ENCODE peak calls at places on chromosomes 11 and 22, in six cellular contexts. One of them, this sample, is unnamed.

GRCh38 chr11:6214530-6214929 is 9.2 kb downstream of the C11orf42 start:
- DNase-seq in progenitor cell of endocrine pancreas: no peak
- DNase-seq in brain microvascular endothelial cell: no peak
- DNase-seq in GM12891: no peak
- DNase-seq in T-helper 1 cell: no peak
- DNase-seq in C1 segment of cervical spinal cord: no peak
- DNase-seq in this sample: no peak

GRCh38 chr22:40648386-40648785 is 11.9 kb upstream of the MRTFA start:
- DNase-seq in progenitor cell of endocrine pancreas: no peak
- DNase-seq in brain microvascular endothelial cell: no peak
- DNase-seq in GM12891: no peak
- DNase-seq in T-helper 1 cell: no peak
- DNase-seq in C1 segment of cervical spinal cord: no peak
- DNase-seq in this sample: no peak

GRCh38 chr11:128207861-128208321 is 379.5 kb downstream of the ETS1 start:
- DNase-seq in progenitor cell of endocrine pancreas: no peak
- DNase-seq in brain microvascular endothelial cell: peak; percentile 65
- DNase-seq in GM12891: no peak
- DNase-seq in T-helper 1 cell: no peak
- DNase-seq in C1 segment of cervical spinal cord: no peak
- DNase-seq in this sample: peak; percentile 91

GRCh38 chr22:31969789-31970489 is 25.6 kb downstream of the YWHAH start:
- DNase-seq in progenitor cell of endocrine pancreas: peak; percentile 54
- DNase-seq in brain microvascular endothelial cell: peak; percentile 49
- DNase-seq in GM12891: peak; percentile 73
- DNase-seq in T-helper 1 cell: peak; percentile 50
- DNase-seq in C1 segment of cervical spinal cord: no peak
- DNase-seq in this sample: no peak

GRCh38 chr11:10784229-10785145 is 24.2 kb downstream of the EIF4G2 start:
- DNase-seq in progenitor cell of endocrine pancreas: no peak
- DNase-seq in brain microvascular endothelial cell: no peak
- DNase-seq in GM12891: no peak
- DNase-seq in T-helper 1 cell: no peak
- DNase-seq in C1 segment of cervical spinal cord: no peak
- DNase-seq in this sample: no peak

GRCh38 chr11:27183672-27184457 is 143.2 kb downstream of the BBOX1 start:
- DNase-seq in progenitor cell of endocrine pancreas: peak; percentile 20
- DNase-seq in brain microvascular endothelial cell: peak; percentile 53
- DNase-seq in GM12891: peak; percentile 8
- DNase-seq in T-helper 1 cell: no peak
- DNase-seq in C1 segment of cervical spinal cord: no peak
- DNase-seq in this sample: no peak

GRCh38 chr22:20424937-20425587 is 12.6 kb downstream of the SCARF2 start:
- DNase-seq in progenitor cell of endocrine pancreas: no peak
- DNase-seq in brain microvascular endothelial cell: peak; percentile 24
- DNase-seq in GM12891: no peak
- DNase-seq in T-helper 1 cell: no peak
- DNase-seq in C1 segment of cervical spinal cord: no peak
- DNase-seq in this sample: no peak

GRCh38 chr11:130118636-130119387 is 40.8 kb upstream of the ST14 start:
- DNase-seq in progenitor cell of endocrine pancreas: no peak
- DNase-seq in brain microvascular endothelial cell: no peak
- DNase-seq in GM12891: no peak
- DNase-seq in T-helper 1 cell: no peak
- DNase-seq in C1 segment of cervical spinal cord: no peak
- DNase-seq in this sample: no peak

GRCh38 chr11:112769170-112769569 is 192.1 kb upstream of the NCAM1 start:
- DNase-seq in progenitor cell of endocrine pancreas: no peak
- DNase-seq in brain microvascular endothelial cell: no peak
- DNase-seq in GM12891: no peak
- DNase-seq in T-helper 1 cell: no peak
- DNase-seq in C1 segment of cervical spinal cord: no peak
- DNase-seq in this sample: no peak